ENCODE peak calls at places on chromosomes 13 and 19, in five cellular contexts. K is activated CD8-positive, alpha-beta memory T cell treated with anti-CD3 and anti-CD28 coated beads for 4 hours; Y is activated CD4-positive, alpha-beta T cell treated with anti-CD3 and anti-CD28 coated beads, Interleukin-2, amount 10 ng/mL, durations not matched to agents 7 days and 5 days; N is glutamatergic neuron; X is NCI-H1105. F is an unnamed sample.

GRCh38 chr19:13883665-13884064 is 6.7 kb downstream of the NANOS3 start:
- DNase-seq in K (no peak), Y (no peak), N (no peak), X (no peak), F (no peak)

GRCh38 chr19:18456974-18457373 is 19.0 kb upstream of the ISYNA1 start:
- DNase-seq in K (no peak), Y (no peak), N (no peak), X (no peak), F (no peak)

GRCh38 chr13:66860868-66861447 is 369.2 kb downstream of the PCDH9 start:
- DNase-seq in K (no peak), Y (no peak), N (no peak), X (no peak), F (no peak)

GRCh38 chr13:58843567-58843966 is 1212.0 kb downstream of the PCDH17 start:
- DNase-seq in K (no peak), Y (no peak), N (no peak), X (no peak), F (no peak)

GRCh38 chr19:45935267-45935666 is 20.7 kb upstream of the NANOS2 start:
- DNase-seq in K (no peak), Y (no peak), N (no peak), X (no peak), F (no peak)

GRCh38 chr19:9018163-9018875 is 8.1 kb upstream of the MUC16 start:
- DNase-seq in K (no peak), Y (no peak), N (no peak), X (no peak), F (no peak)

GRCh38 chr13:30119476-30119875 is 187.9 kb downstream of the KATNAL1 start:
- DNase-seq in K (no peak), Y (peak), N (no peak), X (no peak), F (peak)

GRCh38 chr19:33798701-33799111 is 2.0 kb downstream of the KCTD15 start:
- DNase-seq in K (no peak), Y (no peak), N (no peak), X (no peak), F (peak)

GRCh38 chr19:4503224-4504170 is 14.8 kb downstream of the PLIN4 start:
- DNase-seq in K (no peak), Y (no peak), N (no peak), X (no peak), F (no peak)

GRCh38 chr19:2289714-2290435 is 7.9 kb upstream of the PEAK3 start:
- DNase-seq in K (no peak), Y (peak), N (no peak), X (no peak), F (no peak)

GRCh38 chr19:45577111-45577905 is 7.3 kb downstream of the OPA3 start:
- DNase-seq in K (no peak), Y (no peak), N (no peak), X (no peak), F (peak)

GRCh38 chr13:30235206-30235605 is 72.1 kb downstream of the KATNAL1 start:
- DNase-seq in K (no peak), Y (no peak), N (no peak), X (no peak), F (no peak)

GRCh38 chr13:48448963-48449614 is 36.2 kb upstream of the LPAR6 start:
- DNase-seq in K (no peak), Y (no peak), N (no peak), X (no peak), F (no peak)

GRCh38 chr13:50916701-50917184 is 7.2 kb downstream of the RNASEH2B start:
- DNase-seq in K (no peak), Y (no peak), N (no peak), X (no peak), F (no peak)

GRCh38 chr13:73090116-73090811 is 31.5 kb downstream of the KLF5 start:
- DNase-seq in K (no peak), Y (peak), N (no peak), X (no peak), F (peak)

GRCh38 chr13:50386527-50387123 is 371.4 kb downstream of the KCNRG start:
- DNase-seq in K (no peak), Y (no peak), N (no peak), X (no peak), F (peak)

GRCh38 chr19:43776285-43776684 is 4.5 kb downstream of the KCNN4 start:
- DNase-seq in K (no peak), Y (no peak), N (no peak), X (no peak), F (no peak)

GRCh38 chr19:10764340-10764894 is 46.5 kb downstream of the DNM2 start:
- DNase-seq in K (no peak), Y (no peak), N (no peak), X (no peak), F (no peak)

GRCh38 chr19:49746206-49746958 is 16.7 kb downstream of the TSKS start:
- DNase-seq in K (no peak), Y (peak), N (peak), X (no peak), F (peak)

GRCh38 chr19:53659292-53659691 is 27.5 kb downstream of the DPRX start:
- DNase-seq in K (no peak), Y (no peak), N (no peak), X (no peak), F (peak)

GRCh38 chr19:5137571-5138124 is 168.7 kb downstream of the KDM4B start:
- DNase-seq in K (no peak), Y (no peak), N (peak), X (no peak), F (peak)

GRCh38 chr13:103815619-103816018 is 749.4 kb upstream of the SLC10A2 start:
- DNase-seq in K (no peak), Y (no peak), N (no peak), X (no peak), F (no peak)

GRCh38 chr13:82291852-82292251 is 1590.4 kb downstream of the SLITRK1 start:
- DNase-seq in K (no peak), Y (no peak), N (no peak), X (no peak), F (no peak)

GRCh38 chr13:21365574-21365973 is 93.5 kb downstream of the ZDHHC20 start:
- DNase-seq in K (no peak), Y (peak), N (no peak), X (no peak), F (no peak)

GRCh38 chr13:83955011-83955410 is 72.7 kb upstream of the SLITRK1 start:
- DNase-seq in K (no peak), Y (no peak), N (no peak), X (no peak), F (no peak)

GRCh38 chr13:89457977-89458376 is 1786.8 kb downstream of the SLITRK5 start:
- DNase-seq in K (no peak), Y (no peak), N (no peak), X (no peak), F (peak)

GRCh38 chr13:94301487-94301886 is 178.0 kb downstream of the DCT start:
- DNase-seq in K (no peak), Y (no peak), N (no peak), X (no peak), F (no peak)

GRCh38 chr13:100506154-100506553 is 82.4 kb downstream of the GGACT start:
- DNase-seq in K (no peak), Y (no peak), N (no peak), X (no peak), F (no peak)

GRCh38 chr19:38841787-38842438 is 7.9 kb downstream of the HNRNPL start:
- DNase-seq in K (no peak), Y (peak), N (no peak), X (no peak), F (no peak)

GRCh38 chr13:70162141-70162540 is 53.9 kb upstream of the KLHL1 start:
- DNase-seq in K (no peak), Y (no peak), N (no peak), X (no peak), F (peak)

GRCh38 chr13:42066542-42066941 is 18.1 kb downstream of the DGKH start:
- DNase-seq in K (no peak), Y (no peak), N (no peak), X (no peak), F (peak)

GRCh38 chr13:79405501-79405830 is 589 bp downstream of the RBM26 start:
- DNase-seq in K (no peak), Y (no peak), N (no peak), X (no peak), F (no peak)

GRCh38 chr19:15112385-15112784 is 5.2 kb downstream of the SYDE1 start:
- DNase-seq in K (no peak), Y (no peak), N (no peak), X (no peak), F (no peak)

GRCh38 chr13:100842136-100842535 is 167.5 kb upstream of the TMTC4 start:
- DNase-seq in K (no peak), Y (no peak), N (no peak), X (no peak), F (no peak)

GRCh38 chr19:4908781-4909171 is 525 bp upstream of the UHRF1 start:
- DNase-seq in K (no peak), Y (no peak), N (peak), X (no peak), F (no peak)

GRCh38 chr19:28569132-28570114 is 643.5 kb downstream of the UQCRFS1 start:
- DNase-seq in K (no peak), Y (no peak), N (no peak), X (no peak), F (no peak)

GRCh38 chr13:33236021-33236420 is 49.5 kb downstream of the STARD13 start:
- DNase-seq in K (no peak), Y (no peak), N (no peak), X (no peak), F (no peak)

F was measured in cardiac muscle cell.